ENCODE peak calls at places on chromosome 2, in six cellular contexts. One of them, this sample, is unnamed.

GRCh38 chr2:65075605-65076344 is 19.6 kb downstream of the CEP68 start:
- DNase-seq in breast epithelium: no peak
- DNase-seq in OCI-LY7: no peak
- DNase-seq in EL: peak
- DNase-seq in left cardiac atrium: peak
- DNase-seq in activated CD4-positive, alpha-beta T cell treated with anti-CD3 and anti-CD28 coated beads, Interleukin-2, amount 10 ng/mL, durations not matched to agents 7 days and 5 days: no peak
- DNase-seq in this sample: no peak

GRCh38 chr2:184599875-184600227 is 1.5 kb downstream of the ZNF804A start:
- DNase-seq in left cardiac atrium: no peak
- DNase-seq in breast epithelium: no peak
- DNase-seq in EL: peak
- DNase-seq in OCI-LY7: peak
- DNase-seq in activated CD4-positive, alpha-beta T cell treated with anti-CD3 and anti-CD28 coated beads, Interleukin-2, amount 10 ng/mL, durations not matched to agents 7 days and 5 days: no peak
- DNase-seq in this sample: no peak

GRCh38 chr2:84906900-84907714 is 1.7 kb downstream of the TMSB10 start:
- DNase-seq in EL: peak
- DNase-seq in left cardiac atrium: peak
- DNase-seq in OCI-LY7: peak
- DNase-seq in activated CD4-positive, alpha-beta T cell treated with anti-CD3 and anti-CD28 coated beads, Interleukin-2, amount 10 ng/mL, durations not matched to agents 7 days and 5 days: peak
- DNase-seq in breast epithelium: no peak
- DNase-seq in this sample: peak

GRCh38 chr2:160087854-160088745 is 25.7 kb upstream of the PLA2R1 start:
- DNase-seq in left cardiac atrium: no peak
- DNase-seq in EL: peak
- DNase-seq in breast epithelium: no peak
- DNase-seq in activated CD4-positive, alpha-beta T cell treated with anti-CD3 and anti-CD28 coated beads, Interleukin-2, amount 10 ng/mL, durations not matched to agents 7 days and 5 days: no peak
- DNase-seq in OCI-LY7: peak
- DNase-seq in this sample: no peak

GRCh38 chr2:217740178-217740577 is 262.6 kb downstream of the TNS1 start:
- DNase-seq in OCI-LY7: no peak
- DNase-seq in left cardiac atrium: no peak
- DNase-seq in EL: no peak
- DNase-seq in breast epithelium: no peak
- DNase-seq in activated CD4-positive, alpha-beta T cell treated with anti-CD3 and anti-CD28 coated beads, Interleukin-2, amount 10 ng/mL, durations not matched to agents 7 days and 5 days: no peak
- DNase-seq in this sample: no peak

GRCh38 chr2:9648821-9649220 is 18.0 kb upstream of the YWHAQ start:
- DNase-seq in activated CD4-positive, alpha-beta T cell treated with anti-CD3 and anti-CD28 coated beads, Interleukin-2, amount 10 ng/mL, durations not matched to agents 7 days and 5 days: no peak
- DNase-seq in breast epithelium: no peak
- DNase-seq in EL: no peak
- DNase-seq in OCI-LY7: no peak
- DNase-seq in left cardiac atrium: no peak
- DNase-seq in this sample: no peak

GRCh38 chr2:9832586-9832985 is 10.7 kb upstream of the TAF1B start:
- DNase-seq in left cardiac atrium: no peak
- DNase-seq in OCI-LY7: no peak
- DNase-seq in activated CD4-positive, alpha-beta T cell treated with anti-CD3 and anti-CD28 coated beads, Interleukin-2, amount 10 ng/mL, durations not matched to agents 7 days and 5 days: no peak
- DNase-seq in EL: peak
- DNase-seq in breast epithelium: no peak
- DNase-seq in this sample: no peak

GRCh38 chr2:18406219-18406618 is 154.2 kb downstream of the RDH14 start:
- DNase-seq in OCI-LY7: no peak
- DNase-seq in breast epithelium: no peak
- DNase-seq in EL: no peak
- DNase-seq in left cardiac atrium: no peak
- DNase-seq in activated CD4-positive, alpha-beta T cell treated with anti-CD3 and anti-CD28 coated beads, Interleukin-2, amount 10 ng/mL, durations not matched to agents 7 days and 5 days: no peak
- DNase-seq in this sample: no peak

GRCh38 chr2:217279571-217279970 is 419.7 kb upstream of the TNP1 start:
- DNase-seq in left cardiac atrium: no peak
- DNase-seq in activated CD4-positive, alpha-beta T cell treated with anti-CD3 and anti-CD28 coated beads, Interleukin-2, amount 10 ng/mL, durations not matched to agents 7 days and 5 days: no peak
- DNase-seq in breast epithelium: no peak
- DNase-seq in EL: peak
- DNase-seq in OCI-LY7: no peak
- DNase-seq in this sample: peak

GRCh38 chr2:42809131-42809875 is 16.9 kb upstream of the HAAO start:
- DNase-seq in EL: no peak
- DNase-seq in OCI-LY7: peak
- DNase-seq in activated CD4-positive, alpha-beta T cell treated with anti-CD3 and anti-CD28 coated beads, Interleukin-2, amount 10 ng/mL, durations not matched to agents 7 days and 5 days: no peak
- DNase-seq in left cardiac atrium: no peak
- DNase-seq in breast epithelium: no peak
- DNase-seq in this sample: no peak

GRCh38 chr2:189412330-189412953 is 28.8 kb upstream of the WDR75 start:
- DNase-seq in OCI-LY7: peak
- DNase-seq in activated CD4-positive, alpha-beta T cell treated with anti-CD3 and anti-CD28 coated beads, Interleukin-2, amount 10 ng/mL, durations not matched to agents 7 days and 5 days: peak
- DNase-seq in EL: peak
- DNase-seq in breast epithelium: no peak
- DNase-seq in left cardiac atrium: no peak
- DNase-seq in this sample: peak

GRCh38 chr2:62785216-62785615 is 79.7 kb downstream of the EHBP1 start:
- DNase-seq in EL: peak
- DNase-seq in left cardiac atrium: no peak
- DNase-seq in breast epithelium: no peak
- DNase-seq in activated CD4-positive, alpha-beta T cell treated with anti-CD3 and anti-CD28 coated beads, Interleukin-2, amount 10 ng/mL, durations not matched to agents 7 days and 5 days: no peak
- DNase-seq in OCI-LY7: no peak
- DNase-seq in this sample: no peak

GRCh38 chr2:109225170-109225775 is 96.3 kb downstream of the SH3RF3 start:
- DNase-seq in OCI-LY7: no peak
- DNase-seq in EL: no peak
- DNase-seq in activated CD4-positive, alpha-beta T cell treated with anti-CD3 and anti-CD28 coated beads, Interleukin-2, amount 10 ng/mL, durations not matched to agents 7 days and 5 days: no peak
- DNase-seq in left cardiac atrium: no peak
- DNase-seq in breast epithelium: no peak
- DNase-seq in this sample: no peak

GRCh38 chr2:67399831-67400489 is 2.8 kb downstream of the ETAA1 start:
- DNase-seq in breast epithelium: no peak
- DNase-seq in EL: peak
- DNase-seq in OCI-LY7: no peak
- DNase-seq in left cardiac atrium: no peak
- DNase-seq in activated CD4-positive, alpha-beta T cell treated with anti-CD3 and anti-CD28 coated beads, Interleukin-2, amount 10 ng/mL, durations not matched to agents 7 days and 5 days: no peak
- DNase-seq in this sample: no peak

GRCh38 chr2:172395503-172395902 is 31.9 kb upstream of the ITGA6 start:
- DNase-seq in breast epithelium: no peak
- DNase-seq in OCI-LY7: no peak
- DNase-seq in EL: no peak
- DNase-seq in left cardiac atrium: no peak
- DNase-seq in activated CD4-positive, alpha-beta T cell treated with anti-CD3 and anti-CD28 coated beads, Interleukin-2, amount 10 ng/mL, durations not matched to agents 7 days and 5 days: no peak
- DNase-seq in this sample: no peak

GRCh38 chr2:100721693-100722092 is 98.2 kb upstream of the NPAS2 start:
- DNase-seq in left cardiac atrium: no peak
- DNase-seq in activated CD4-positive, alpha-beta T cell treated with anti-CD3 and anti-CD28 coated beads, Interleukin-2, amount 10 ng/mL, durations not matched to agents 7 days and 5 days: no peak
- DNase-seq in breast epithelium: no peak
- DNase-seq in OCI-LY7: no peak
- DNase-seq in EL: no peak
- DNase-seq in this sample: no peak

GRCh38 chr2:35973132-35973736 is 382.3 kb upstream of the CRIM1 start:
- DNase-seq in left cardiac atrium: no peak
- DNase-seq in breast epithelium: no peak
- DNase-seq in activated CD4-positive, alpha-beta T cell treated with anti-CD3 and anti-CD28 coated beads, Interleukin-2, amount 10 ng/mL, durations not matched to agents 7 days and 5 days: no peak
- DNase-seq in EL: peak
- DNase-seq in OCI-LY7: peak
- DNase-seq in this sample: peak

GRCh38 chr2:173414823-173415322 is 60.2 kb downstream of the CDCA7 start:
- DNase-seq in activated CD4-positive, alpha-beta T cell treated with anti-CD3 and anti-CD28 coated beads, Interleukin-2, amount 10 ng/mL, durations not matched to agents 7 days and 5 days: no peak
- DNase-seq in EL: peak
- DNase-seq in left cardiac atrium: no peak
- DNase-seq in breast epithelium: no peak
- DNase-seq in OCI-LY7: no peak
- DNase-seq in this sample: no peak

GRCh38 chr2:65483763-65484162 is 51.4 kb upstream of the SPRED2 start:
- DNase-seq in EL: no peak
- DNase-seq in activated CD4-positive, alpha-beta T cell treated with anti-CD3 and anti-CD28 coated beads, Interleukin-2, amount 10 ng/mL, durations not matched to agents 7 days and 5 days: no peak
- DNase-seq in breast epithelium: no peak
- DNase-seq in left cardiac atrium: no peak
- DNase-seq in OCI-LY7: no peak
- DNase-seq in this sample: peak

GRCh38 chr2:127348421-127349000 is 39.3 kb downstream of the MAP3K2 start:
- DNase-seq in left cardiac atrium: no peak
- DNase-seq in breast epithelium: no peak
- DNase-seq in activated CD4-positive, alpha-beta T cell treated with anti-CD3 and anti-CD28 coated beads, Interleukin-2, amount 10 ng/mL, durations not matched to agents 7 days and 5 days: no peak
- DNase-seq in OCI-LY7: peak
- DNase-seq in EL: no peak
- DNase-seq in this sample: no peak

GRCh38 chr2:134406311-134406710 is 152.4 kb downstream of the MGAT5 start:
- DNase-seq in activated CD4-positive, alpha-beta T cell treated with anti-CD3 and anti-CD28 coated beads, Interleukin-2, amount 10 ng/mL, durations not matched to agents 7 days and 5 days: no peak
- DNase-seq in left cardiac atrium: no peak
- DNase-seq in EL: no peak
- DNase-seq in OCI-LY7: no peak
- DNase-seq in breast epithelium: no peak
- DNase-seq in this sample: no peak

GRCh38 chr2:100742884-100743283 is 77.1 kb upstream of the NPAS2 start:
- DNase-seq in EL: peak
- DNase-seq in OCI-LY7: no peak
- DNase-seq in activated CD4-positive, alpha-beta T cell treated with anti-CD3 and anti-CD28 coated beads, Interleukin-2, amount 10 ng/mL, durations not matched to agents 7 days and 5 days: no peak
- DNase-seq in breast epithelium: no peak
- DNase-seq in left cardiac atrium: peak
- DNase-seq in this sample: no peak

GRCh38 chr2:111904726-111905476 is 6.5 kb downstream of the MERTK start:
- DNase-seq in activated CD4-positive, alpha-beta T cell treated with anti-CD3 and anti-CD28 coated beads, Interleukin-2, amount 10 ng/mL, durations not matched to agents 7 days and 5 days: no peak
- DNase-seq in breast epithelium: no peak
- DNase-seq in left cardiac atrium: no peak
- DNase-seq in OCI-LY7: no peak
- DNase-seq in EL: no peak
- DNase-seq in this sample: no peak

GRCh38 chr2:74577448-74577847 is 22.9 kb downstream of the DOK1 start:
- DNase-seq in activated CD4-positive, alpha-beta T cell treated with anti-CD3 and anti-CD28 coated beads, Interleukin-2, amount 10 ng/mL, durations not matched to agents 7 days and 5 days: no peak
- DNase-seq in left cardiac atrium: peak
- DNase-seq in breast epithelium: no peak
- DNase-seq in OCI-LY7: no peak
- DNase-seq in EL: peak
- DNase-seq in this sample: no peak

GRCh38 chr2:136101042-136101441 is 16.9 kb downstream of the CXCR4 start:
- DNase-seq in left cardiac atrium: no peak
- DNase-seq in OCI-LY7: no peak
- DNase-seq in activated CD4-positive, alpha-beta T cell treated with anti-CD3 and anti-CD28 coated beads, Interleukin-2, amount 10 ng/mL, durations not matched to agents 7 days and 5 days: no peak
- DNase-seq in breast epithelium: no peak
- DNase-seq in EL: peak
- DNase-seq in this sample: no peak

GRCh38 chr2:132577693-132578092 is 92.3 kb downstream of the LYPD1 start:
- DNase-seq in OCI-LY7: no peak
- DNase-seq in breast epithelium: no peak
- DNase-seq in activated CD4-positive, alpha-beta T cell treated with anti-CD3 and anti-CD28 coated beads, Interleukin-2, amount 10 ng/mL, durations not matched to agents 7 days and 5 days: no peak
- DNase-seq in left cardiac atrium: no peak
- DNase-seq in EL: no peak
- DNase-seq in this sample: no peak

GRCh38 chr2:133633851-133634250 is 65.6 kb upstream of the NCKAP5 start:
- DNase-seq in EL: peak
- DNase-seq in left cardiac atrium: no peak
- DNase-seq in OCI-LY7: no peak
- DNase-seq in breast epithelium: no peak
- DNase-seq in activated CD4-positive, alpha-beta T cell treated with anti-CD3 and anti-CD28 coated beads, Interleukin-2, amount 10 ng/mL, durations not matched to agents 7 days and 5 days: no peak
- DNase-seq in this sample: no peak

GRCh38 chr2:134197445-134197844 is 56.4 kb upstream of the MGAT5 start:
- DNase-seq in activated CD4-positive, alpha-beta T cell treated with anti-CD3 and anti-CD28 coated beads, Interleukin-2, amount 10 ng/mL, durations not matched to agents 7 days and 5 days: no peak
- DNase-seq in OCI-LY7: no peak
- DNase-seq in breast epithelium: no peak
- DNase-seq in left cardiac atrium: no peak
- DNase-seq in EL: no peak
- DNase-seq in this sample: no peak

GRCh38 chr2:163757811-163758210 is 22.0 kb upstream of the FIGN start:
- DNase-seq in OCI-LY7: no peak
- DNase-seq in EL: no peak
- DNase-seq in breast epithelium: no peak
- DNase-seq in left cardiac atrium: no peak
- DNase-seq in activated CD4-positive, alpha-beta T cell treated with anti-CD3 and anti-CD28 coated beads, Interleukin-2, amount 10 ng/mL, durations not matched to agents 7 days and 5 days: no peak
- DNase-seq in this sample: no peak

GRCh38 chr2:12493031-12493513 is 223.7 kb upstream of the TRIB2 start:
- DNase-seq in breast epithelium: no peak
- DNase-seq in OCI-LY7: no peak
- DNase-seq in activated CD4-positive, alpha-beta T cell treated with anti-CD3 and anti-CD28 coated beads, Interleukin-2, amount 10 ng/mL, durations not matched to agents 7 days and 5 days: no peak
- DNase-seq in EL: peak
- DNase-seq in left cardiac atrium: peak
- DNase-seq in this sample: peak

GRCh38 chr2:213649176-213649575 is 364.9 kb downstream of the SPAG16 start:
- DNase-seq in left cardiac atrium: no peak
- DNase-seq in EL: no peak
- DNase-seq in OCI-LY7: no peak
- DNase-seq in activated CD4-positive, alpha-beta T cell treated with anti-CD3 and anti-CD28 coated beads, Interleukin-2, amount 10 ng/mL, durations not matched to agents 7 days and 5 days: no peak
- DNase-seq in breast epithelium: no peak
- DNase-seq in this sample: no peak

GRCh38 chr2:3102081-3102914 is 275.3 kb downstream of the EIPR1 start:
- DNase-seq in activated CD4-positive, alpha-beta T cell treated with anti-CD3 and anti-CD28 coated beads, Interleukin-2, amount 10 ng/mL, durations not matched to agents 7 days and 5 days: no peak
- DNase-seq in left cardiac atrium: no peak
- DNase-seq in breast epithelium: no peak
- DNase-seq in OCI-LY7: no peak
- DNase-seq in EL: no peak
- DNase-seq in this sample: no peak

GRCh38 chr2:45083175-45083574 is 73.9 kb upstream of the SIX2 start:
- DNase-seq in breast epithelium: no peak
- DNase-seq in OCI-LY7: peak
- DNase-seq in activated CD4-positive, alpha-beta T cell treated with anti-CD3 and anti-CD28 coated beads, Interleukin-2, amount 10 ng/mL, durations not matched to agents 7 days and 5 days: no peak
- DNase-seq in left cardiac atrium: no peak
- DNase-seq in EL: no peak
- DNase-seq in this sample: no peak

GRCh38 chr2:36672199-36672598 is 24.3 kb upstream of the VIT start:
- DNase-seq in activated CD4-positive, alpha-beta T cell treated with anti-CD3 and anti-CD28 coated beads, Interleukin-2, amount 10 ng/mL, durations not matched to agents 7 days and 5 days: no peak
- DNase-seq in OCI-LY7: peak
- DNase-seq in left cardiac atrium: no peak
- DNase-seq in breast epithelium: no peak
- DNase-seq in EL: peak
- DNase-seq in this sample: no peak

GRCh38 chr2:160405077-160405865 is 88.3 kb downstream of the RBMS1 start:
- DNase-seq in EL: no peak
- DNase-seq in breast epithelium: no peak
- DNase-seq in activated CD4-positive, alpha-beta T cell treated with anti-CD3 and anti-CD28 coated beads, Interleukin-2, amount 10 ng/mL, durations not matched to agents 7 days and 5 days: no peak
- DNase-seq in left cardiac atrium: no peak
- DNase-seq in OCI-LY7: no peak
- DNase-seq in this sample: no peak

GRCh38 chr2:190804182-190804795 is 76.3 kb upstream of the GLS start:
- DNase-seq in EL: peak
- DNase-seq in breast epithelium: no peak
- DNase-seq in activated CD4-positive, alpha-beta T cell treated with anti-CD3 and anti-CD28 coated beads, Interleukin-2, amount 10 ng/mL, durations not matched to agents 7 days and 5 days: peak
- DNase-seq in OCI-LY7: no peak
- DNase-seq in left cardiac atrium: no peak
- DNase-seq in this sample: no peak

GRCh38 chr2:70247364-70248144 is 874 bp downstream of the TIA1 start:
- DNase-seq in activated CD4-positive, alpha-beta T cell treated with anti-CD3 and anti-CD28 coated beads, Interleukin-2, amount 10 ng/mL, durations not matched to agents 7 days and 5 days: no peak
- DNase-seq in left cardiac atrium: no peak
- DNase-seq in breast epithelium: no peak
- DNase-seq in OCI-LY7: peak
- DNase-seq in EL: peak
- DNase-seq in this sample: no peak

GRCh38 chr2:31354837-31355236 is 59.7 kb downstream of the XDH start:
- DNase-seq in activated CD4-positive, alpha-beta T cell treated with anti-CD3 and anti-CD28 coated beads, Interleukin-2, amount 10 ng/mL, durations not matched to agents 7 days and 5 days: no peak
- DNase-seq in OCI-LY7: peak
- DNase-seq in EL: peak
- DNase-seq in left cardiac atrium: no peak
- DNase-seq in breast epithelium: no peak
- DNase-seq in this sample: no peak

GRCh38 chr2:206833291-206833690 is 67.9 kb downstream of the FASTKD2 start:
- DNase-seq in activated CD4-positive, alpha-beta T cell treated with anti-CD3 and anti-CD28 coated beads, Interleukin-2, amount 10 ng/mL, durations not matched to agents 7 days and 5 days: no peak
- DNase-seq in left cardiac atrium: no peak
- DNase-seq in breast epithelium: no peak
- DNase-seq in OCI-LY7: no peak
- DNase-seq in EL: no peak
- DNase-seq in this sample: no peak

GRCh38 chr2:2830576-2830975 is 499.5 kb upstream of the MYT1L start:
- DNase-seq in OCI-LY7: no peak
- DNase-seq in EL: no peak
- DNase-seq in activated CD4-positive, alpha-beta T cell treated with anti-CD3 and anti-CD28 coated beads, Interleukin-2, amount 10 ng/mL, durations not matched to agents 7 days and 5 days: peak
- DNase-seq in left cardiac atrium: no peak
- DNase-seq in breast epithelium: no peak
- DNase-seq in this sample: no peak